ENCODE peak calls at places on chromosomes 5 and 9, in eight cellular contexts. A is RKO, H is midbrain, G is AG08396, N is PC-3, Y is left cardiac atrium, F is body of pancreas, C is anterior cingulate cortex. W is an unnamed sample.

GRCh38 chr5:155004138-155004744 is 9.3 kb upstream of the KIF4B start:
- DNase-seq in A (peak; percentile 52), H (peak; percentile 3), G (no peak), N (peak; percentile 56), Y (peak; percentile 20), F (peak; percentile 12), C (no peak), W (peak; percentile 31)

GRCh38 chr5:2187156-2187555 is 304.4 kb upstream of the IRX4 start:
- DNase-seq in A (peak; percentile 37), H (no peak), G (no peak), N (no peak), Y (no peak), F (no peak), C (no peak), W (no peak)

GRCh38 chr9:38507587-38507986 is 83.3 kb upstream of the IGFBPL1 start:
- DNase-seq in A (no peak), H (no peak), G (no peak), N (no peak), Y (no peak), F (no peak), C (no peak), W (no peak)

GRCh38 chr5:156325671-156326070 is 1.3 kb upstream of the SGCD start:
- DNase-seq in A (no peak), H (no peak), G (no peak), N (no peak), Y (no peak), F (no peak), C (no peak), W (no peak)

GRCh38 chr5:53738105-53738504 is 177.7 kb downstream of the NDUFS4 start:
- DNase-seq in A (no peak), H (no peak), G (no peak), N (no peak), Y (no peak), F (no peak), C (no peak), W (no peak)

GRCh38 chr5:139708877-139709586 is 60.9 kb downstream of the CXXC5 start:
- DNase-seq in A (no peak), H (peak; percentile 56), G (peak; percentile 84), N (no peak), Y (peak; percentile 70), F (peak; percentile 78), C (no peak), W (no peak)

GRCh38 chr9:36891341-36891811 is 142.7 kb downstream of the PAX5 start:
- DNase-seq in A (no peak), H (no peak), G (no peak), N (no peak), Y (no peak), F (no peak), C (no peak), W (no peak)

GRCh38 chr9:74960548-74960947 is 7.8 kb upstream of the C9orf40 start:
- DNase-seq in A (no peak), H (no peak), G (no peak), N (peak; percentile 68), Y (no peak), F (no peak), C (no peak), W (no peak)

GRCh38 chr5:81233080-81233634 is at the start of gene CKMT2:
- DNase-seq in A (no peak), H (peak; percentile 35), G (peak; percentile 59), N (no peak), Y (peak; percentile 89), F (peak; percentile 90), C (no peak), W (no peak)

GRCh38 chr5:1172670-1173404 is 28.6 kb upstream of the SLC6A19 start:
- DNase-seq in A (peak; percentile 15), H (no peak), G (no peak), N (no peak), Y (peak; percentile 9), F (peak; percentile 2), C (no peak), W (no peak)

GRCh38 chr5:112693301-112693700 is 44.4 kb upstream of the APC start:
- DNase-seq in A (no peak), H (no peak), G (no peak), N (no peak), Y (no peak), F (no peak), C (no peak), W (no peak)

GRCh38 chr5:125289606-125290005 is 543.2 kb upstream of the ZNF608 start:
- DNase-seq in A (no peak), H (no peak), G (no peak), N (no peak), Y (no peak), F (no peak), C (no peak), W (no peak)

GRCh38 chr9:68706579-68707201 is 1.6 kb downstream of the PIP5K1B start:
- DNase-seq in A (no peak), H (no peak), G (no peak), N (no peak), Y (no peak), F (no peak), C (no peak), W (no peak)

GRCh38 chr5:96067902-96068614 is 106.4 kb upstream of the ELL2 start:
- DNase-seq in A (peak; percentile 97), H (no peak), G (peak; percentile 59), N (peak; percentile 90), Y (no peak), F (no peak), C (no peak), W (peak; percentile 77)

GRCh38 chr5:134647750-134648424 is 698 bp upstream of the SEC24A start:
- DNase-seq in A (peak; percentile 84), H (peak; percentile 38), G (peak; percentile 39), N (no peak), Y (no peak), F (peak; percentile 28), C (no peak), W (peak; percentile 2)